ENCODE peak calls at places on chromosome 12, in five cellular contexts. C is vagina, F is heart right ventricle, O is uterus, Z is OCI-LY7. H is an unnamed sample.

GRCh38 chr12:87302126-87302732 is 727.0 kb downstream of the C12orf50 start:
- DNase-seq in C (no peak), F (no peak), O (no peak), Z (no peak), H (no peak)

GRCh38 chr12:109255377-109255776 is 53.7 kb downstream of the FOXN4 start:
- DNase-seq in C (no peak), F (no peak), O (no peak), Z (peak; percentile 11), H (peak; percentile 33)

GRCh38 chr12:113547157-113547556 is 75.5 kb upstream of the LHX5 start:
- DNase-seq in C (no peak), F (no peak), O (no peak), Z (no peak), H (no peak)

GRCh38 chr12:80636832-80637231 is 70.6 kb upstream of the MYF6 start:
- DNase-seq in C (no peak), F (no peak), O (no peak), Z (no peak), H (no peak)

GRCh38 chr12:108696111-108696995 is 35.0 kb downstream of the CORO1C start:
- DNase-seq in C (no peak), F (no peak), O (peak; percentile 87), Z (no peak), H (no peak)

GRCh38 chr12:89840162-89840922 is 131.7 kb upstream of the ATP2B1 start:
- DNase-seq in C (no peak), F (no peak), O (no peak), Z (peak; percentile 81), H (no peak)

GRCh38 chr12:12266873-12267634 is at the start of gene LRP6:
- DNase-seq in C (no peak), F (peak; percentile 91), O (peak; percentile 90), Z (peak; percentile 89), H (peak; percentile 97)

GRCh38 chr12:27186240-27186839 is 57.7 kb upstream of the STK38L start:
- DNase-seq in C (no peak), F (no peak), O (no peak), Z (no peak), H (no peak)

GRCh38 chr12:54217309-54217661 is 28.5 kb upstream of the SMUG1 start:
- DNase-seq in C (no peak), F (no peak), O (no peak), Z (no peak), H (no peak)

GRCh38 chr12:10304161-10304574 is 3.5 kb upstream of the KLRD1 start:
- DNase-seq in C (no peak), F (no peak), O (no peak), Z (no peak), H (no peak)

GRCh38 chr12:56188786-56189335 is 422 bp downstream of the SMARCC2 start:
- DNase-seq in C (no peak), F (no peak), O (no peak), Z (peak; percentile 37), H (peak; percentile 32)

GRCh38 chr12:113818833-113819232 is 147.3 kb downstream of the RBM19 start:
- DNase-seq in C (no peak), F (no peak), O (no peak), Z (no peak), H (peak; percentile 17)

GRCh38 chr12:112096667-112097066 is 11.9 kb downstream of the NAA25 start:
- DNase-seq in C (no peak), F (no peak), O (no peak), Z (no peak), H (no peak)

GRCh38 chr12:121657305-121658008 is 12.0 kb downstream of the MORN3 start:
- DNase-seq in C (no peak), F (no peak), O (no peak), Z (no peak), H (no peak)

GRCh38 chr12:65649126-65649525 is 175.2 kb upstream of the HMGA2 start:
- DNase-seq in C (no peak), F (no peak), O (peak; percentile 24), Z (no peak), H (peak; percentile 92)

GRCh38 chr12:49296836-49297694 is 2.1 kb downstream of the PRPH start:
- DNase-seq in C (no peak), F (no peak), O (no peak), Z (no peak), H (no peak)

GRCh38 chr12:91074068-91074819 is 16.4 kb upstream of the KERA start:
- DNase-seq in C (no peak), F (no peak), O (no peak), Z (no peak), H (no peak)

GRCh38 chr12:30796508-30796780 is 41.7 kb upstream of the CAPRIN2 start:
- DNase-seq in C (no peak), F (peak; percentile 21), O (no peak), Z (no peak), H (peak; percentile 64)

GRCh38 chr12:21992823-21993222 is 51.6 kb upstream of the ABCC9 start:
- DNase-seq in C (no peak), F (no peak), O (no peak), Z (peak; percentile 20), H (no peak)

GRCh38 chr12:106386836-106387555 is 29.4 kb downstream of the POLR3B start:
- DNase-seq in C (no peak), F (no peak), O (no peak), Z (no peak), H (no peak)

GRCh38 chr12:79871621-79872020 is 63.3 kb downstream of the PPP1R12A start:
- DNase-seq in C (no peak), F (no peak), O (no peak), Z (no peak), H (no peak)

GRCh38 chr12:120783197-120783596 is 57.6 kb downstream of the ACADS start:
- DNase-seq in C (no peak), F (no peak), O (no peak), Z (no peak), H (peak; percentile 78)

GRCh38 chr12:82300611-82301010 is 57.6 kb downstream of the CCDC59 start:
- DNase-seq in C (no peak), F (no peak), O (no peak), Z (no peak), H (no peak)

GRCh38 chr12:25875661-25876060 is 82.8 kb upstream of the RASSF8 start:
- DNase-seq in C (no peak), F (no peak), O (no peak), Z (no peak), H (no peak)

GRCh38 chr12:18141583-18141982 is 51.6 kb upstream of the RERGL start:
- DNase-seq in C (no peak), F (no peak), O (no peak), Z (no peak), H (no peak)

GRCh38 chr12:106329231-106329985 is 26.9 kb downstream of the TCP11L2 start:
- DNase-seq in C (no peak), F (no peak), O (peak; percentile 25), Z (no peak), H (no peak)

GRCh38 chr12:114993202-114993601 is 309.2 kb upstream of the TBX3 start:
- DNase-seq in C (no peak), F (no peak), O (no peak), Z (no peak), H (no peak)
- H3K4me1 ChIP-seq in C (no peaks in the 10 kb centered on the region), F (no peaks in the 10 kb centered on the region), O (no peaks in the 10 kb centered on the region), Z (peaks cover 5% of the 10 kb centered on the region), H (no peaks in the 10 kb centered on the region)

DNA sequence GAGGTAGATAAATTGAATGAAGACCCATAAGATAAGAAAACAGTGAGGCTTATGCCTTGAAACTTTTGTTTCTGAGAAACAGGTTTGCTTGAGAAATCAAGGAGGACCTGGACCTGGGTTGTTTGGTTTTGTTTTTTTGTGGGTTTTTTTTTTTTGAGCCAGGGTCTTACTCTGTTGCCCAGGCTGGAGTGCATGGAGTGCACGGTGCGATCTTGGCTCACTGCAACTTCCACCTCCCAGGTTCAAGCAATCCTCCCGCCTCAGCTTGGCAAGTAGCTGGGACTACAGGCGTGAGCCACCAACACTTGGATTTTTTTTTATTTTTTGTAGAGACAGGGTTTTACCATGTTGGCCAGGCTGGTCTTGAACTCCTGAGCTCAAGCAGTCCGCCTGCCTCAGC is 9.0 kb upstream of the PPTC7 start:
- DNase-seq in C (no peak), F (no peak), O (no peak), Z (no peak), H (no peak)
- H3K4me3 ChIP-seq in C (no peak overlapping the region), F (no peak overlapping the region), O (no peak overlapping the region), Z (no peak overlapping the region), H (no peak overlapping the region)

GRCh38 chr12:122895290-122895689 is 634 bp downstream of the VPS37B start:
- DNase-seq in C (no peak), F (no peak), O (no peak), Z (no peak), H (no peak)
- H3K4me1 ChIP-seq in C (peaks cover 49% of the 10 kb centered on the region), F (peaks cover 53% of the 10 kb centered on the region), O (peaks cover 14% of the 10 kb centered on the region), Z (peaks cover 23% of the 10 kb centered on the region), H (peaks cover 38% of the 10 kb centered on the region)

GRCh38 chr12:71840226-71840847 is 778 bp downstream of the TBC1D15 start:
- DNase-seq in C (no peak), F (no peak), O (no peak), Z (no peak), H (peak; percentile 38)

GRCh38 chr12:71838231-71838630 is 1.3 kb upstream of the TBC1D15 start:
- DNase-seq in C (no peak), F (no peak), O (no peak), Z (no peak), H (no peak)

GRCh38 chr12:71837356-71837755 is 2.2 kb upstream of the TBC1D15 start:
- DNase-seq in C (no peak), F (no peak), O (no peak), Z (no peak), H (no peak)

DNA sequence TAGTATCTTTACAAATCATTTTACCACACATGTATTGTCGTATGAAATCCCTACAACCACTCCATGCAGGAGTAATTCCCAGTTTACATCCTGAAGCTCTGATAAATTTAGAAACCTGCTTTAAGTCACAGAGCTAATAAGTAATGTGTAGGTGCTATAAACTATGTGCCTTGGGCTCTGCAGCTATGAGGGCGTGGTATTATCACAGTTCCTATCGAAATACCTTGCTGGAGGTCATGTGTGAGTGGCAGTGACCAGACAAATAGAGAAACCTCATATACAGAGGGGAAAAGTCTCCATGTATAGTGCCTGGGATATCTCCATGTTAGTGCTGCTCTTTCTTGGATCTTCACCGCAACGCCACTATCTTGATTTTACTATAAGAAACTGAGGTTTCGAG is 898 bp upstream of the TBC1D15 start:
- DNase-seq in C (no peak), F (no peak), O (no peak), Z (no peak), H (no peak)
- H3K4me3 ChIP-seq in C (peak overlapping the region; percentile 82), F (peak overlapping the region; percentile 80), O (no peak overlapping the region), Z (peak overlapping the region; percentile 81), H (no peak overlapping the region)

GRCh38 chr12:6337958-6338406 is 3.9 kb downstream of the TNFRSF1A start:
- DNase-seq in C (no peak), F (no peak), O (peak; percentile 42), Z (no peak), H (no peak)
- H3K4me1 ChIP-seq in C (peaks cover 74% of the 10 kb centered on the region), F (peaks cover 85% of the 10 kb centered on the region), O (peaks cover 40% of the 10 kb centered on the region), Z (peaks cover 74% of the 10 kb centered on the region), H (peaks cover 61% of the 10 kb centered on the region)

DNA sequence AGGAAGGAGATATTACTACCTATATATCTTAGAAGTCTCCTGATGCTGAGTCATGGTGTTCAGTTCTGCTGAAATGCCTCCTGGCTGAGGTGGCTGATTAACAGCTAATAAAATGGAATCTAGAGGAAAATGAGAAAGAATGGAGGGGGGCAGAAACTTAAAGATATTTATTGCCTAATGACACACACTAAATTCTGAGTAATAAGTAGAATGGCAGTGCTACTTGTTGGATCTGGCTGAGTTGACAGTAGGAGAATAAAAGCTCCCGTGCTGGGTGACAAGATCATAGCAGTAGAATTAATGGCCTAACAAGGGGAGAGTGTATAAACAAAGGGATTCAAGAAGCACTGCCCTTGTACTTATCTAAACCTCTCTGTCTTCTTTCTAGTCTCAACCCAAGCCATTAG is 137.5 kb downstream of the CNTN1 start:
- DNase-seq in C (no peak), F (no peak), O (no peak), Z (no peak), H (peak; percentile 6)
- H3K4me3 ChIP-seq in C (no peak overlapping the region), F (no peak overlapping the region), O (no peak overlapping the region), Z (no peak overlapping the region), H (no peak overlapping the region)